ENCODE peak calls at places on chromosome 16, in eight cellular contexts. One of them, this sample, is unnamed.

GRCh38 chr16:85782476-85782875 is 16.9 kb downstream of the EMC8 start:
- DNase-seq in esophagus muscularis mucosa: no peak
- DNase-seq in transverse colon: no peak
- DNase-seq in endothelial cell of umbilical vein: no peak
- DNase-seq in stomach: no peak
- DNase-seq in sigmoid colon: no peak
- DNase-seq in Panc1: no peak
- DNase-seq in SK-N-SH: no peak
- DNase-seq in this sample: no peak

GRCh38 chr16:82580293-82580900 is 46.4 kb upstream of the CDH13 start:
- DNase-seq in esophagus muscularis mucosa: no peak
- DNase-seq in transverse colon: no peak
- DNase-seq in endothelial cell of umbilical vein: peak; percentile 15
- DNase-seq in stomach: peak; percentile 35
- DNase-seq in sigmoid colon: no peak
- DNase-seq in Panc1: no peak
- DNase-seq in SK-N-SH: peak; percentile 22
- DNase-seq in this sample: no peak

GRCh38 chr16:14002416-14002815 is 68.7 kb upstream of the MRTFB start:
- DNase-seq in esophagus muscularis mucosa: no peak
- DNase-seq in transverse colon: no peak
- DNase-seq in endothelial cell of umbilical vein: no peak
- DNase-seq in stomach: no peak
- DNase-seq in sigmoid colon: no peak
- DNase-seq in Panc1: no peak
- DNase-seq in SK-N-SH: no peak
- DNase-seq in this sample: no peak

GRCh38 chr16:17396762-17397498 is 73.8 kb downstream of the XYLT1 start:
- DNase-seq in esophagus muscularis mucosa: no peak
- DNase-seq in transverse colon: peak; percentile 67
- DNase-seq in endothelial cell of umbilical vein: peak; percentile 68
- DNase-seq in stomach: peak; percentile 71
- DNase-seq in sigmoid colon: no peak
- DNase-seq in Panc1: no peak
- DNase-seq in SK-N-SH: peak; percentile 65
- DNase-seq in this sample: peak; percentile 47

GRCh38 chr16:49466881-49467280 is 93.3 kb downstream of the C16orf78 start:
- DNase-seq in esophagus muscularis mucosa: peak; percentile 86
- DNase-seq in transverse colon: no peak
- DNase-seq in endothelial cell of umbilical vein: no peak
- DNase-seq in stomach: peak; percentile 19
- DNase-seq in sigmoid colon: peak; percentile 51
- DNase-seq in Panc1: no peak
- DNase-seq in SK-N-SH: no peak
- DNase-seq in this sample: no peak

GRCh38 chr16:48597563-48598392 is 12.2 kb downstream of the N4BP1 start:
- DNase-seq in esophagus muscularis mucosa: no peak
- DNase-seq in transverse colon: no peak
- DNase-seq in endothelial cell of umbilical vein: peak; percentile 46
- DNase-seq in stomach: no peak
- DNase-seq in sigmoid colon: no peak
- DNase-seq in Panc1: no peak
- DNase-seq in SK-N-SH: no peak
- DNase-seq in this sample: no peak

GRCh38 chr16:54342966-54343365 is 56.4 kb upstream of the IRX3 start:
- DNase-seq in esophagus muscularis mucosa: no peak
- DNase-seq in transverse colon: no peak
- DNase-seq in endothelial cell of umbilical vein: no peak
- DNase-seq in stomach: no peak
- DNase-seq in sigmoid colon: peak; percentile 22
- DNase-seq in Panc1: no peak
- DNase-seq in SK-N-SH: no peak
- DNase-seq in this sample: no peak

GRCh38 chr16:22174642-22175041 is 12.3 kb downstream of the SDR42E2 start:
- DNase-seq in esophagus muscularis mucosa: no peak
- DNase-seq in transverse colon: no peak
- DNase-seq in endothelial cell of umbilical vein: no peak
- DNase-seq in stomach: no peak
- DNase-seq in sigmoid colon: no peak
- DNase-seq in Panc1: no peak
- DNase-seq in SK-N-SH: no peak
- DNase-seq in this sample: no peak

GRCh38 chr16:55605756-55606155 is 39.3 kb downstream of the CAPNS2 start:
- DNase-seq in esophagus muscularis mucosa: no peak
- DNase-seq in transverse colon: no peak
- DNase-seq in endothelial cell of umbilical vein: no peak
- DNase-seq in stomach: no peak
- DNase-seq in sigmoid colon: no peak
- DNase-seq in Panc1: no peak
- DNase-seq in SK-N-SH: peak; percentile 22
- DNase-seq in this sample: no peak

GRCh38 chr16:31131416-31131815 is 4.1 kb downstream of the PRSS8 start:
- DNase-seq in esophagus muscularis mucosa: no peak
- DNase-seq in transverse colon: no peak
- DNase-seq in endothelial cell of umbilical vein: no peak
- DNase-seq in stomach: no peak
- DNase-seq in sigmoid colon: no peak
- DNase-seq in Panc1: no peak
- DNase-seq in SK-N-SH: no peak
- DNase-seq in this sample: no peak

GRCh38 chr16:3822366-3823045 is 58.0 kb downstream of the CREBBP start:
- DNase-seq in esophagus muscularis mucosa: no peak
- DNase-seq in transverse colon: no peak
- DNase-seq in endothelial cell of umbilical vein: peak; percentile 30
- DNase-seq in stomach: no peak
- DNase-seq in sigmoid colon: no peak
- DNase-seq in Panc1: no peak
- DNase-seq in SK-N-SH: no peak
- DNase-seq in this sample: no peak

GRCh38 chr16:68131813-68132706 is 46.9 kb downstream of the NFATC3 start:
- DNase-seq in esophagus muscularis mucosa: no peak
- DNase-seq in transverse colon: no peak
- DNase-seq in endothelial cell of umbilical vein: no peak
- DNase-seq in stomach: no peak
- DNase-seq in sigmoid colon: no peak
- DNase-seq in Panc1: no peak
- DNase-seq in SK-N-SH: no peak
- DNase-seq in this sample: no peak
- TF ChIP-seq POLR2AphosphoS5 in esophagus muscularis mucosa: no peak
- TF ChIP-seq POLR2AphosphoS5 in transverse colon: no peak
- TF ChIP-seq POLR2AphosphoS5 in endothelial cell of umbilical vein: no peak
- TF ChIP-seq POLR2AphosphoS5 in stomach: no peak
- TF ChIP-seq POLR2AphosphoS5 in sigmoid colon: no peak
- TF ChIP-seq POLR2AphosphoS5 in Panc1: no peak
- TF ChIP-seq POLR2AphosphoS5 in SK-N-SH: no peak
- TF ChIP-seq POLR2AphosphoS5 in this sample: no peak

GRCh38 chr16:35452471-35452870 is 1993.1 kb downstream of the TP53TG3F start:
- DNase-seq in esophagus muscularis mucosa: peak; percentile 75
- DNase-seq in transverse colon: no peak
- DNase-seq in endothelial cell of umbilical vein: no peak
- DNase-seq in stomach: no peak
- DNase-seq in sigmoid colon: no peak
- DNase-seq in Panc1: no peak
- DNase-seq in SK-N-SH: no peak
- DNase-seq in this sample: no peak
- H3K9me3 ChIP-seq in esophagus muscularis mucosa: peaks cover 31% of the 10 kb centered on the region
- H3K9me3 ChIP-seq in transverse colon: no peaks in the 10 kb centered on the region
- H3K9me3 ChIP-seq in endothelial cell of umbilical vein: peaks cover 14% of the 10 kb centered on the region
- H3K9me3 ChIP-seq in stomach: peaks cover 88% of the 10 kb centered on the region
- H3K9me3 ChIP-seq in sigmoid colon: peaks cover 34% of the 10 kb centered on the region
- H3K9me3 ChIP-seq in Panc1: no peaks in the 10 kb centered on the region
- H3K9me3 ChIP-seq in SK-N-SH: no peaks in the 10 kb centered on the region
- H3K9me3 ChIP-seq in this sample: no peaks in the 10 kb centered on the region

GRCh38 chr16:28062261-28063046 is 1.1 kb downstream of the GSG1L start:
- DNase-seq in esophagus muscularis mucosa: no peak
- DNase-seq in transverse colon: no peak
- DNase-seq in endothelial cell of umbilical vein: no peak
- DNase-seq in stomach: no peak
- DNase-seq in sigmoid colon: no peak
- DNase-seq in Panc1: no peak
- DNase-seq in SK-N-SH: peak; percentile 53
- DNase-seq in this sample: no peak
- H3K4me3 ChIP-seq in esophagus muscularis mucosa: peak overlapping the region; percentile 44
- H3K4me3 ChIP-seq in transverse colon: no peak overlapping the region
- H3K4me3 ChIP-seq in endothelial cell of umbilical vein: no peak overlapping the region
- H3K4me3 ChIP-seq in stomach: peak overlapping the region; percentile 32
- H3K4me3 ChIP-seq in sigmoid colon: peak overlapping the region; percentile 20
- H3K4me3 ChIP-seq in Panc1: no peak overlapping the region
- H3K4me3 ChIP-seq in SK-N-SH: no peak overlapping the region
- H3K4me3 ChIP-seq in this sample: no peak overlapping the region

GRCh38 chr16:1502092-1503004 is 9.2 kb downstream of the TELO2 start:
- DNase-seq in esophagus muscularis mucosa: no peak
- DNase-seq in transverse colon: no peak
- DNase-seq in endothelial cell of umbilical vein: no peak
- DNase-seq in stomach: no peak
- DNase-seq in sigmoid colon: no peak
- DNase-seq in Panc1: no peak
- DNase-seq in SK-N-SH: no peak
- DNase-seq in this sample: no peak
- TF ChIP-seq POLR2AphosphoS5 in esophagus muscularis mucosa: no peak
- TF ChIP-seq POLR2AphosphoS5 in transverse colon: no peak
- TF ChIP-seq POLR2AphosphoS5 in endothelial cell of umbilical vein: no peak
- TF ChIP-seq POLR2AphosphoS5 in stomach: no peak
- TF ChIP-seq POLR2AphosphoS5 in sigmoid colon: no peak
- TF ChIP-seq POLR2AphosphoS5 in Panc1: no peak
- TF ChIP-seq POLR2AphosphoS5 in SK-N-SH: no peak
- TF ChIP-seq POLR2AphosphoS5 in this sample: no peak